ENCODE peak calls at places on chromosomes 13 and 19, in eight cellular contexts. One of them, this sample, is unnamed.

GRCh38 chr13:46396341-46396740 is 9.3 kb upstream of the RUBCNL start:
- DNase-seq in choroid plexus epithelial cell: no peak
- DNase-seq in stimulated activated CD4-positive, alpha-beta T cell treated with anti-CD3 and anti-CD28 coated beads, TNF-alpha, amount 100 ng/mL, for 1 hour: no peak
- DNase-seq in cerebellar nuclear complex: no peak
- DNase-seq in heart left ventricle: no peak
- DNase-seq in tibial nerve: no peak
- DNase-seq in stimulated activated naive CD8-positive, alpha-beta T cell treated with anti-CD3 and anti-CD28 coated beads, Interleukin-15, Interleukin-2, amounts not matched to agents 100 U/mL and 50 U/mL, for 24 hours: no peak
- DNase-seq in skeletal muscle cell: no peak
- DNase-seq in this sample: no peak

GRCh38 chr19:43784981-43785808 is 4.4 kb upstream of the KCNN4 start:
- DNase-seq in stimulated activated naive CD8-positive, alpha-beta T cell treated with anti-CD3 and anti-CD28 coated beads, Interleukin-15, Interleukin-2, amounts not matched to agents 100 U/mL and 50 U/mL, for 24 hours: peak
- DNase-seq in heart left ventricle: peak
- DNase-seq in cerebellar nuclear complex: peak
- DNase-seq in skeletal muscle cell: no peak
- DNase-seq in stimulated activated CD4-positive, alpha-beta T cell treated with anti-CD3 and anti-CD28 coated beads, TNF-alpha, amount 100 ng/mL, for 1 hour: peak
- DNase-seq in tibial nerve: no peak
- DNase-seq in choroid plexus epithelial cell: peak
- DNase-seq in this sample: peak

GRCh38 chr13:20536992-20537391 is 11.3 kb upstream of the CRYL1 start:
- DNase-seq in skeletal muscle cell: no peak
- DNase-seq in stimulated activated naive CD8-positive, alpha-beta T cell treated with anti-CD3 and anti-CD28 coated beads, Interleukin-15, Interleukin-2, amounts not matched to agents 100 U/mL and 50 U/mL, for 24 hours: no peak
- DNase-seq in stimulated activated CD4-positive, alpha-beta T cell treated with anti-CD3 and anti-CD28 coated beads, TNF-alpha, amount 100 ng/mL, for 1 hour: no peak
- DNase-seq in heart left ventricle: no peak
- DNase-seq in tibial nerve: no peak
- DNase-seq in choroid plexus epithelial cell: no peak
- DNase-seq in cerebellar nuclear complex: no peak
- DNase-seq in this sample: no peak

GRCh38 chr19:42199440-42200115 is 17.9 kb downstream of the DEDD2 start:
- DNase-seq in tibial nerve: no peak
- DNase-seq in cerebellar nuclear complex: no peak
- DNase-seq in stimulated activated CD4-positive, alpha-beta T cell treated with anti-CD3 and anti-CD28 coated beads, TNF-alpha, amount 100 ng/mL, for 1 hour: no peak
- DNase-seq in heart left ventricle: peak
- DNase-seq in choroid plexus epithelial cell: no peak
- DNase-seq in skeletal muscle cell: no peak
- DNase-seq in stimulated activated naive CD8-positive, alpha-beta T cell treated with anti-CD3 and anti-CD28 coated beads, Interleukin-15, Interleukin-2, amounts not matched to agents 100 U/mL and 50 U/mL, for 24 hours: peak
- DNase-seq in this sample: peak

GRCh38 chr19:33712268-33712667 is 84.4 kb upstream of the KCTD15 start:
- DNase-seq in stimulated activated naive CD8-positive, alpha-beta T cell treated with anti-CD3 and anti-CD28 coated beads, Interleukin-15, Interleukin-2, amounts not matched to agents 100 U/mL and 50 U/mL, for 24 hours: no peak
- DNase-seq in stimulated activated CD4-positive, alpha-beta T cell treated with anti-CD3 and anti-CD28 coated beads, TNF-alpha, amount 100 ng/mL, for 1 hour: no peak
- DNase-seq in tibial nerve: no peak
- DNase-seq in cerebellar nuclear complex: peak
- DNase-seq in heart left ventricle: no peak
- DNase-seq in choroid plexus epithelial cell: no peak
- DNase-seq in skeletal muscle cell: no peak
- DNase-seq in this sample: no peak

GRCh38 chr13:52827839-52828238 is 20.6 kb downstream of the PCDH8 start:
- DNase-seq in choroid plexus epithelial cell: no peak
- DNase-seq in cerebellar nuclear complex: no peak
- DNase-seq in heart left ventricle: no peak
- DNase-seq in stimulated activated naive CD8-positive, alpha-beta T cell treated with anti-CD3 and anti-CD28 coated beads, Interleukin-15, Interleukin-2, amounts not matched to agents 100 U/mL and 50 U/mL, for 24 hours: no peak
- DNase-seq in tibial nerve: no peak
- DNase-seq in stimulated activated CD4-positive, alpha-beta T cell treated with anti-CD3 and anti-CD28 coated beads, TNF-alpha, amount 100 ng/mL, for 1 hour: no peak
- DNase-seq in skeletal muscle cell: no peak
- DNase-seq in this sample: no peak

GRCh38 chr19:43799502-43800142 is 2.6 kb downstream of the LYPD5 start:
- DNase-seq in cerebellar nuclear complex: no peak
- DNase-seq in skeletal muscle cell: no peak
- DNase-seq in tibial nerve: no peak
- DNase-seq in stimulated activated naive CD8-positive, alpha-beta T cell treated with anti-CD3 and anti-CD28 coated beads, Interleukin-15, Interleukin-2, amounts not matched to agents 100 U/mL and 50 U/mL, for 24 hours: no peak
- DNase-seq in heart left ventricle: no peak
- DNase-seq in stimulated activated CD4-positive, alpha-beta T cell treated with anti-CD3 and anti-CD28 coated beads, TNF-alpha, amount 100 ng/mL, for 1 hour: no peak
- DNase-seq in choroid plexus epithelial cell: no peak
- DNase-seq in this sample: no peak

GRCh38 chr13:93169980-93170379 is 56.6 kb upstream of the GPC6 start:
- DNase-seq in skeletal muscle cell: peak
- DNase-seq in tibial nerve: no peak
- DNase-seq in stimulated activated naive CD8-positive, alpha-beta T cell treated with anti-CD3 and anti-CD28 coated beads, Interleukin-15, Interleukin-2, amounts not matched to agents 100 U/mL and 50 U/mL, for 24 hours: no peak
- DNase-seq in cerebellar nuclear complex: no peak
- DNase-seq in choroid plexus epithelial cell: peak
- DNase-seq in heart left ventricle: no peak
- DNase-seq in stimulated activated CD4-positive, alpha-beta T cell treated with anti-CD3 and anti-CD28 coated beads, TNF-alpha, amount 100 ng/mL, for 1 hour: no peak
- DNase-seq in this sample: no peak

GRCh38 chr19:30236006-30236405 is 136.2 kb upstream of the ZNF536 start:
- DNase-seq in cerebellar nuclear complex: peak
- DNase-seq in tibial nerve: no peak
- DNase-seq in stimulated activated naive CD8-positive, alpha-beta T cell treated with anti-CD3 and anti-CD28 coated beads, Interleukin-15, Interleukin-2, amounts not matched to agents 100 U/mL and 50 U/mL, for 24 hours: no peak
- DNase-seq in heart left ventricle: no peak
- DNase-seq in choroid plexus epithelial cell: no peak
- DNase-seq in stimulated activated CD4-positive, alpha-beta T cell treated with anti-CD3 and anti-CD28 coated beads, TNF-alpha, amount 100 ng/mL, for 1 hour: no peak
- DNase-seq in skeletal muscle cell: no peak
- DNase-seq in this sample: no peak

GRCh38 chr19:15779756-15780476 is 7.5 kb upstream of the OR10H5 start:
- DNase-seq in tibial nerve: peak
- DNase-seq in choroid plexus epithelial cell: peak
- DNase-seq in stimulated activated CD4-positive, alpha-beta T cell treated with anti-CD3 and anti-CD28 coated beads, TNF-alpha, amount 100 ng/mL, for 1 hour: no peak
- DNase-seq in stimulated activated naive CD8-positive, alpha-beta T cell treated with anti-CD3 and anti-CD28 coated beads, Interleukin-15, Interleukin-2, amounts not matched to agents 100 U/mL and 50 U/mL, for 24 hours: no peak
- DNase-seq in heart left ventricle: peak
- DNase-seq in cerebellar nuclear complex: peak
- DNase-seq in skeletal muscle cell: no peak
- DNase-seq in this sample: peak

GRCh38 chr13:52600666-52601065 is 41.6 kb upstream of the HNRNPA1L2 start:
- DNase-seq in choroid plexus epithelial cell: peak
- DNase-seq in skeletal muscle cell: no peak
- DNase-seq in heart left ventricle: no peak
- DNase-seq in stimulated activated CD4-positive, alpha-beta T cell treated with anti-CD3 and anti-CD28 coated beads, TNF-alpha, amount 100 ng/mL, for 1 hour: no peak
- DNase-seq in cerebellar nuclear complex: no peak
- DNase-seq in stimulated activated naive CD8-positive, alpha-beta T cell treated with anti-CD3 and anti-CD28 coated beads, Interleukin-15, Interleukin-2, amounts not matched to agents 100 U/mL and 50 U/mL, for 24 hours: no peak
- DNase-seq in tibial nerve: no peak
- DNase-seq in this sample: no peak

GRCh38 chr13:42086582-42086981 is 38.1 kb downstream of the DGKH start:
- DNase-seq in skeletal muscle cell: no peak
- DNase-seq in stimulated activated CD4-positive, alpha-beta T cell treated with anti-CD3 and anti-CD28 coated beads, TNF-alpha, amount 100 ng/mL, for 1 hour: no peak
- DNase-seq in cerebellar nuclear complex: no peak
- DNase-seq in choroid plexus epithelial cell: no peak
- DNase-seq in heart left ventricle: no peak
- DNase-seq in stimulated activated naive CD8-positive, alpha-beta T cell treated with anti-CD3 and anti-CD28 coated beads, Interleukin-15, Interleukin-2, amounts not matched to agents 100 U/mL and 50 U/mL, for 24 hours: no peak
- DNase-seq in tibial nerve: no peak
- DNase-seq in this sample: no peak

GRCh38 chr13:47908200-47908902 is 92.7 kb downstream of the SUCLA2 start:
- DNase-seq in stimulated activated naive CD8-positive, alpha-beta T cell treated with anti-CD3 and anti-CD28 coated beads, Interleukin-15, Interleukin-2, amounts not matched to agents 100 U/mL and 50 U/mL, for 24 hours: no peak
- DNase-seq in skeletal muscle cell: peak
- DNase-seq in stimulated activated CD4-positive, alpha-beta T cell treated with anti-CD3 and anti-CD28 coated beads, TNF-alpha, amount 100 ng/mL, for 1 hour: no peak
- DNase-seq in choroid plexus epithelial cell: peak
- DNase-seq in cerebellar nuclear complex: no peak
- DNase-seq in tibial nerve: no peak
- DNase-seq in heart left ventricle: no peak
- DNase-seq in this sample: no peak

GRCh38 chr19:46924874-46925547 is 64.2 kb downstream of the ARHGAP35 start:
- DNase-seq in tibial nerve: no peak
- DNase-seq in cerebellar nuclear complex: no peak
- DNase-seq in choroid plexus epithelial cell: no peak
- DNase-seq in skeletal muscle cell: no peak
- DNase-seq in heart left ventricle: peak
- DNase-seq in stimulated activated CD4-positive, alpha-beta T cell treated with anti-CD3 and anti-CD28 coated beads, TNF-alpha, amount 100 ng/mL, for 1 hour: no peak
- DNase-seq in stimulated activated naive CD8-positive, alpha-beta T cell treated with anti-CD3 and anti-CD28 coated beads, Interleukin-15, Interleukin-2, amounts not matched to agents 100 U/mL and 50 U/mL, for 24 hours: peak
- DNase-seq in this sample: no peak

GRCh38 chr19:39341122-39341719 is 1.0 kb upstream of the SAMD4B start:
- DNase-seq in stimulated activated CD4-positive, alpha-beta T cell treated with anti-CD3 and anti-CD28 coated beads, TNF-alpha, amount 100 ng/mL, for 1 hour: no peak
- DNase-seq in cerebellar nuclear complex: no peak
- DNase-seq in tibial nerve: no peak
- DNase-seq in heart left ventricle: peak
- DNase-seq in stimulated activated naive CD8-positive, alpha-beta T cell treated with anti-CD3 and anti-CD28 coated beads, Interleukin-15, Interleukin-2, amounts not matched to agents 100 U/mL and 50 U/mL, for 24 hours: peak
- DNase-seq in skeletal muscle cell: no peak
- DNase-seq in choroid plexus epithelial cell: no peak
- DNase-seq in this sample: no peak

GRCh38 chr19:23914402-23915286 is at the start of gene ZNF726:
- DNase-seq in stimulated activated naive CD8-positive, alpha-beta T cell treated with anti-CD3 and anti-CD28 coated beads, Interleukin-15, Interleukin-2, amounts not matched to agents 100 U/mL and 50 U/mL, for 24 hours: peak
- DNase-seq in choroid plexus epithelial cell: peak
- DNase-seq in cerebellar nuclear complex: peak
- DNase-seq in tibial nerve: peak
- DNase-seq in stimulated activated CD4-positive, alpha-beta T cell treated with anti-CD3 and anti-CD28 coated beads, TNF-alpha, amount 100 ng/mL, for 1 hour: peak
- DNase-seq in heart left ventricle: peak
- DNase-seq in skeletal muscle cell: peak
- DNase-seq in this sample: peak

GRCh38 chr19:36420961-36421748 is 2.7 kb upstream of the ZFP82 start:
- DNase-seq in cerebellar nuclear complex: no peak
- DNase-seq in stimulated activated naive CD8-positive, alpha-beta T cell treated with anti-CD3 and anti-CD28 coated beads, Interleukin-15, Interleukin-2, amounts not matched to agents 100 U/mL and 50 U/mL, for 24 hours: peak
- DNase-seq in skeletal muscle cell: no peak
- DNase-seq in tibial nerve: no peak
- DNase-seq in stimulated activated CD4-positive, alpha-beta T cell treated with anti-CD3 and anti-CD28 coated beads, TNF-alpha, amount 100 ng/mL, for 1 hour: no peak
- DNase-seq in choroid plexus epithelial cell: peak
- DNase-seq in heart left ventricle: peak
- DNase-seq in this sample: no peak

GRCh38 chr13:99310382-99311031 is 3.3 kb upstream of the GPR183 start:
- DNase-seq in tibial nerve: no peak
- DNase-seq in stimulated activated naive CD8-positive, alpha-beta T cell treated with anti-CD3 and anti-CD28 coated beads, Interleukin-15, Interleukin-2, amounts not matched to agents 100 U/mL and 50 U/mL, for 24 hours: no peak
- DNase-seq in cerebellar nuclear complex: no peak
- DNase-seq in choroid plexus epithelial cell: peak
- DNase-seq in stimulated activated CD4-positive, alpha-beta T cell treated with anti-CD3 and anti-CD28 coated beads, TNF-alpha, amount 100 ng/mL, for 1 hour: no peak
- DNase-seq in skeletal muscle cell: peak
- DNase-seq in heart left ventricle: no peak
- DNase-seq in this sample: no peak

GRCh38 chr13:102090532-102090931 is 311.3 kb downstream of the FGF14 start:
- DNase-seq in stimulated activated CD4-positive, alpha-beta T cell treated with anti-CD3 and anti-CD28 coated beads, TNF-alpha, amount 100 ng/mL, for 1 hour: no peak
- DNase-seq in tibial nerve: no peak
- DNase-seq in heart left ventricle: no peak
- DNase-seq in skeletal muscle cell: no peak
- DNase-seq in cerebellar nuclear complex: peak
- DNase-seq in stimulated activated naive CD8-positive, alpha-beta T cell treated with anti-CD3 and anti-CD28 coated beads, Interleukin-15, Interleukin-2, amounts not matched to agents 100 U/mL and 50 U/mL, for 24 hours: no peak
- DNase-seq in choroid plexus epithelial cell: no peak
- DNase-seq in this sample: no peak

GRCh38 chr13:93561553-93561952 is 334.9 kb downstream of the GPC6 start:
- DNase-seq in skeletal muscle cell: no peak
- DNase-seq in stimulated activated naive CD8-positive, alpha-beta T cell treated with anti-CD3 and anti-CD28 coated beads, Interleukin-15, Interleukin-2, amounts not matched to agents 100 U/mL and 50 U/mL, for 24 hours: no peak
- DNase-seq in cerebellar nuclear complex: no peak
- DNase-seq in tibial nerve: no peak
- DNase-seq in stimulated activated CD4-positive, alpha-beta T cell treated with anti-CD3 and anti-CD28 coated beads, TNF-alpha, amount 100 ng/mL, for 1 hour: no peak
- DNase-seq in choroid plexus epithelial cell: no peak
- DNase-seq in heart left ventricle: no peak
- DNase-seq in this sample: no peak

GRCh38 chr13:26735677-26736076 is 24.9 kb downstream of the GPR12 start:
- DNase-seq in stimulated activated naive CD8-positive, alpha-beta T cell treated with anti-CD3 and anti-CD28 coated beads, Interleukin-15, Interleukin-2, amounts not matched to agents 100 U/mL and 50 U/mL, for 24 hours: no peak
- DNase-seq in heart left ventricle: no peak
- DNase-seq in skeletal muscle cell: no peak
- DNase-seq in cerebellar nuclear complex: no peak
- DNase-seq in choroid plexus epithelial cell: no peak
- DNase-seq in stimulated activated CD4-positive, alpha-beta T cell treated with anti-CD3 and anti-CD28 coated beads, TNF-alpha, amount 100 ng/mL, for 1 hour: no peak
- DNase-seq in tibial nerve: no peak
- DNase-seq in this sample: no peak

GRCh38 chr13:59176775-59177174 is 987.0 kb downstream of the DIAPH3 start:
- DNase-seq in stimulated activated naive CD8-positive, alpha-beta T cell treated with anti-CD3 and anti-CD28 coated beads, Interleukin-15, Interleukin-2, amounts not matched to agents 100 U/mL and 50 U/mL, for 24 hours: no peak
- DNase-seq in tibial nerve: no peak
- DNase-seq in choroid plexus epithelial cell: no peak
- DNase-seq in heart left ventricle: no peak
- DNase-seq in stimulated activated CD4-positive, alpha-beta T cell treated with anti-CD3 and anti-CD28 coated beads, TNF-alpha, amount 100 ng/mL, for 1 hour: no peak
- DNase-seq in cerebellar nuclear complex: no peak
- DNase-seq in skeletal muscle cell: no peak
- DNase-seq in this sample: no peak

This sample was measured in stimulated activated effector memory CD8-positive, alpha-beta T cell treated with anti-CD3 and anti-CD28 coated beads, Interleukin-12 subunit alpha, Interleukin-12 subunit beta, amount 100 ng/mL, for 72 hours.